ENCODE peak calls at places on chromosomes 4 and X, in seven cellular contexts. F is foreskin keratinocyte, P is PC-9, J is AG10803, Z is right atrium auricular region, S is lower leg skin, C is cardiac muscle cell. G is an unnamed sample.

GRCh38 chr4:155552180-155552579 is 114.5 kb upstream of the GUCY1A1 start:
- DNase-seq in F (no peak), P (no peak), J (no peak), Z (no peak), S (no peak), C (no peak), G (no peak)

GRCh38 chr4:101037249-101037648 is 310.1 kb downstream of the PPP3CA start:
- DNase-seq in F (peak), P (no peak), J (no peak), Z (no peak), S (no peak), C (no peak), G (no peak)

GRCh38 chr4:8306511-8307021 is 37.0 kb downstream of the HTRA3 start:
- DNase-seq in F (no peak), P (no peak), J (peak), Z (no peak), S (no peak), C (peak), G (no peak)

GRCh38 chr4:147651563-147651962 is 32.4 kb downstream of the PRMT9 start:
- DNase-seq in F (no peak), P (no peak), J (no peak), Z (no peak), S (no peak), C (no peak), G (no peak)

GRCh38 chr4:184392748-184393334 is 81.5 kb downstream of the IRF2 start:
- DNase-seq in F (no peak), P (no peak), J (peak), Z (no peak), S (peak), C (no peak), G (no peak)

GRCh38 chr4:144338834-144339233 is 198.3 kb upstream of the GYPA start:
- DNase-seq in F (no peak), P (peak), J (no peak), Z (no peak), S (no peak), C (no peak), G (no peak)

GRCh38 chrX:134949271-134949670 is 41.5 kb upstream of the SMIM10 start:
- DNase-seq in F (no peak), P (peak), J (no peak), Z (no peak), S (no peak), C (peak), G (no peak)

GRCh38 chr4:172892300-172892699 is 276.3 kb upstream of the GALNT7 start:
- DNase-seq in F (no peak), P (no peak), J (no peak), Z (no peak), S (no peak), C (no peak), G (no peak)

GRCh38 chr4:2343476-2343875 is 75.0 kb downstream of the ZFYVE28 start:
- DNase-seq in F (no peak), P (no peak), J (no peak), Z (peak), S (no peak), C (no peak), G (no peak)

GRCh38 chrX:39724544-39724943 is 373.2 kb downstream of the BCOR start:
- DNase-seq in F (no peak), P (no peak), J (no peak), Z (no peak), S (no peak), C (no peak), G (no peak)

GRCh38 chr4:148345509-148345908 is 96.7 kb downstream of the NR3C2 start:
- DNase-seq in F (no peak), P (no peak), J (no peak), Z (no peak), S (no peak), C (no peak), G (no peak)

GRCh38 chrX:69501433-69501832 is 2.7 kb upstream of the NALF2 start:
- DNase-seq in F (no peak), P (no peak), J (no peak), Z (no peak), S (no peak), C (peak), G (peak)

GRCh38 chrX:130108647-130109428 is 1.5 kb downstream of the ELF4 start:
- DNase-seq in F (no peak), P (peak), J (peak), Z (no peak), S (no peak), C (no peak), G (no peak)

GRCh38 chr4:165207016-165207430 is 338 bp upstream of the KLHL2 start:
- DNase-seq in F (no peak), P (no peak), J (no peak), Z (no peak), S (no peak), C (peak), G (peak)

GRCh38 chrX:110026099-110026844 is 23.4 kb downstream of the TMEM164 start:
- DNase-seq in F (peak), P (peak), J (peak), Z (no peak), S (peak), C (peak), G (no peak)

GRCh38 chrX:153381684-153382532 is 19.2 kb downstream of the PNMA6E start:
- DNase-seq in F (no peak), P (no peak), J (peak), Z (no peak), S (no peak), C (peak), G (peak)

GRCh38 chrX:42680651-42681050 is 97.3 kb downstream of the PPP1R2C start:
- DNase-seq in F (no peak), P (no peak), J (peak), Z (no peak), S (no peak), C (peak), G (peak)

GRCh38 chr4:38989487-38989886 is 42.7 kb downstream of the TMEM156 start:
- DNase-seq in F (no peak), P (no peak), J (peak), Z (no peak), S (no peak), C (no peak), G (no peak)

GRCh38 chr4:120718979-120719566 is 203.5 kb downstream of the PRDM5 start:
- DNase-seq in F (no peak), P (no peak), J (peak), Z (no peak), S (no peak), C (peak), G (peak)

GRCh38 chrX:3697701-3698279 is 15.7 kb downstream of the PRKX start:
- DNase-seq in F (no peak), P (no peak), J (peak), Z (peak), S (peak), C (peak), G (peak)

DNA sequence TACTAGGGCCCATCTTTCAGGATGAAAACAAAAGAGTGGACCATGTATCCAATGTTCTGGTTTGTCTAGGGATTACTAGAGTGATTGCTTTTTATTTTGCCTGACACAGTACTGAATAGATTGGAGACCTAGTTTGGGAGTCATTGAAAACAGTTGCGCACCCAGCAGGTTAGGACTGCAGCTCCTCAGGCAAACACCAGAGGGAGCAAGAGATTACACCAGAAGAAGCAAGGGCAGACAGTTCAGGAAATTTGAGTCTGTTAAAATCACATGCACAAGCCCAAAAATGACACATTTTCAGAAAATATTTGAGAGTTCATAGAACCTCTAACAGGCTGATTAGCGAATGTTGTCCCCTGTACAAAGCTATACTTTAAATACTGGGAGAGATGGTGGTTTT is 55.6 kb downstream of the CYLC1 start:
- DNase-seq in F (no peak), P (no peak), J (peak), Z (no peak), S (no peak), C (no peak), G (no peak)
- TF ChIP-seq CTCF in F (peak), P (peak), J (peak), Z (no peak), S (no peak), C (no peak), G (peak)

GRCh38 chr4:25575581-25575980 is 80.1 kb upstream of the SLC34A2 start:
- DNase-seq in F (no peak), P (no peak), J (no peak), Z (no peak), S (no peak), C (no peak), G (no peak)

GRCh38 chr4:25578431-25578830 is 77.2 kb upstream of the SLC34A2 start:
- DNase-seq in F (no peak), P (no peak), J (no peak), Z (no peak), S (no peak), C (no peak), G (no peak)

GRCh38 chr4:25585901-25586523 is 69.6 kb upstream of the SLC34A2 start:
- DNase-seq in F (no peak), P (no peak), J (no peak), Z (no peak), S (no peak), C (no peak), G (no peak)

GRCh38 chr4:25580633-25581467 is 74.8 kb upstream of the SLC34A2 start:
- DNase-seq in F (no peak), P (no peak), J (no peak), Z (no peak), S (no peak), C (no peak), G (no peak)
- TF ChIP-seq CTCF in F (no peak), P (no peak), J (no peak), Z (no peak), S (no peak), C (no peak), G (no peak)

GRCh38 chrX:71653344-71653743 is 14.0 kb upstream of the LOC101059915 start:
- DNase-seq in F (no peak), P (no peak), J (no peak), Z (no peak), S (no peak), C (no peak), G (no peak)

GRCh38 chrX:71652405-71652804 is 14.9 kb upstream of the LOC101059915 start:
- DNase-seq in F (no peak), P (no peak), J (peak), Z (no peak), S (no peak), C (peak), G (no peak)

DNA sequence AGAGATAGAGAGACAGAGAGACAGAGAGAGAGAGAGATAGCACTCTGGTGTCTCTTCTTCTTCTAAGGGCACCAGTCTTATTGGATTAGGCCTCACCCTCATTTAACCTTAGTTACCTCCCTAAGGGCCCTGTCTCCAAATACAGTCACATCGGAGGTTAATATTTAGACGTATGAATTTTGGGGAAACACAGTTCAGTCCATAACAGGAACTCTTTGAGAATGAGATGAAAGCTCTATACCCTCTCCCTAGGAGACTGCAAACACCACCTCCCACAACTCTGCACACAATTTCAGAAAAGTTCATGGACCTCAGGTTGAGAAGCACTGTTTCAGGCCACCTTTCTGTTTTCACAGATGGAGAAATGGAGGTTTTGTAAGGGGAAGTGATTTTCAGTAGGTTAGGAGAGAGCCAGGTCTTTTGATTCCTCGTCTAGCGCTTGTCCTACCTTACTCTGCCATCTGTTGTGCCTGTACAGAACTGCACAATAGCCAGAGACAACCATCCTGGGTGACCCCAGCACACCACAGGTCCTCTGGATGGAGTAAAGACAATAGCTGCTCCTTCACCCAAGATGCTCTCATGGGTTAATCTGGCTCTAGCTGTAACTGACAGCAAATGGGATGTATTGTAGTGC is 16.9 kb upstream of the LOC101059915 start:
- DNase-seq in F (no peak), P (no peak), J (no peak), Z (no peak), S (no peak), C (no peak), G (no peak)
- TF ChIP-seq CTCF in F (peak), P (no peak), J (peak), Z (no peak), S (no peak), C (peak), G (peak)

GRCh38 chr4:161949941-161950725 is 213.7 kb downstream of the FSTL5 start:
- DNase-seq in F (peak), P (no peak), J (peak), Z (no peak), S (no peak), C (peak), G (no peak)

GRCh38 chr4:161948026-161948770 is 215.6 kb downstream of the FSTL5 start:
- DNase-seq in F (no peak), P (no peak), J (no peak), Z (no peak), S (no peak), C (no peak), G (no peak)

GRCh38 chr4:161952382-161952781 is 211.4 kb downstream of the FSTL5 start:
- DNase-seq in F (no peak), P (no peak), J (no peak), Z (no peak), S (no peak), C (peak), G (no peak)
- TF ChIP-seq CTCF in F (peak), P (peak), J (no peak), Z (no peak), S (no peak), C (no peak), G (no peak)

G was measured in heart right ventricle.